ENCODE peak calls at places on chromosomes 7 and 10, in ten cellular contexts. N, R, Z, K, G, B, W, V, Q and L are unnamed samples.
A peak's percentile ranks its signal among the peaks of the same experiment; 100 is the strongest.

GRCh38 chr7:47758546-47758945 is 176.6 kb upstream of the TNS3 start:
- DNase-seq in N (no peak), R (peak; percentile 56), Z (peak; percentile 37), K (no peak), G (no peak), B (no peak), W (no peak), V (no peak), Q (peak; percentile 36), L (no peak)

GRCh38 chr7:130008941-130009847 is 42.0 kb downstream of the ZC3HC1 start:
- DNase-seq in N (no peak), R (peak; percentile 70), Z (no peak), K (peak; percentile 91), G (peak; percentile 51), B (peak; percentile 57), W (peak; percentile 58), V (peak; percentile 17), Q (peak; percentile 62), L (peak; percentile 77)

GRCh38 chr7:1978656-1979590 is 253.8 kb downstream of the MAD1L1 start:
- DNase-seq in N (no peak), R (no peak), Z (no peak), K (no peak), G (peak; percentile 19), B (no peak), W (no peak), V (peak; percentile 11), Q (no peak), L (peak; percentile 23)

GRCh38 chr7:112042631-112043030 is 163.6 kb downstream of the DOCK4 start:
- DNase-seq in N (no peak), R (no peak), Z (no peak), K (no peak), G (no peak), B (no peak), W (no peak), V (no peak), Q (no peak), L (no peak)

GRCh38 chr7:139737221-139738100 is 40.3 kb downstream of the HIPK2 start:
- DNase-seq in N (no peak), R (peak; percentile 72), Z (no peak), K (no peak), G (no peak), B (no peak), W (peak; percentile 47), V (no peak), Q (peak; percentile 45), L (no peak)

GRCh38 chr10:45353176-45353575 is 20.8 kb upstream of the ALOX5 start:
- DNase-seq in N (no peak), R (no peak), Z (no peak), K (no peak), G (no peak), B (no peak), W (no peak), V (no peak), Q (no peak), L (no peak)

GRCh38 chr7:35691827-35692307 is 3.1 kb downstream of the HERPUD2 start:
- DNase-seq in N (no peak), R (no peak), Z (no peak), K (no peak), G (no peak), B (no peak), W (peak; percentile 22), V (no peak), Q (peak; percentile 22), L (no peak)

GRCh38 chr7:128031901-128032604 is 816 bp upstream of the LRRC4 start:
- DNase-seq in N (peak; percentile 72), R (peak; percentile 81), Z (no peak), K (no peak), G (peak; percentile 59), B (no peak), W (peak; percentile 33), V (peak; percentile 56), Q (peak; percentile 96), L (peak; percentile 87)

GRCh38 chr10:58515296-58515956 is 2.8 kb downstream of the BICC1 start:
- DNase-seq in N (no peak), R (no peak), Z (no peak), K (no peak), G (no peak), B (no peak), W (no peak), V (no peak), Q (no peak), L (no peak)

GRCh38 chr10:58514102-58514472 is 1.4 kb downstream of the BICC1 start:
- DNase-seq in N (no peak), R (no peak), Z (no peak), K (no peak), G (no peak), B (no peak), W (no peak), V (no peak), Q (no peak), L (no peak)

GRCh38 chr10:58511765-58512469 is 755 bp upstream of the BICC1 start:
- DNase-seq in N (peak; percentile 63), R (peak; percentile 45), Z (peak; percentile 29), K (no peak), G (peak; percentile 43), B (peak; percentile 52), W (peak; percentile 19), V (peak; percentile 28), Q (peak; percentile 43), L (no peak)

GRCh38 chr10:58512470-58513188 is at the start of gene BICC1:
- DNase-seq in N (peak; percentile 82), R (peak; percentile 28), Z (peak; percentile 43), K (no peak), G (peak; percentile 50), B (peak; percentile 62), W (peak; percentile 33), V (peak; percentile 61), Q (peak; percentile 38), L (peak; percentile 35)

GRCh38 chr10:58513189-58514101 is 773 bp downstream of the BICC1 start:
- DNase-seq in N (peak; percentile 76), R (peak; percentile 40), Z (peak; percentile 77), K (no peak), G (peak; percentile 52), B (peak; percentile 56), W (peak; percentile 45), V (peak; percentile 73), Q (peak; percentile 84), L (peak; percentile 83)
- H3K4me3 ChIP-seq in N (peak overlapping the region; percentile 63), R (peak overlapping the region; percentile 50), Z (peak overlapping the region; percentile 76), K (no peak overlapping the region), G (peak overlapping the region; percentile 41), B (peak overlapping the region; percentile 88), W (peak overlapping the region; percentile 65), V (peak overlapping the region; percentile 80), Q (peak overlapping the region; percentile 72), L (peak overlapping the region; percentile 52)

GRCh38 chr10:86162696-86163400 is 203.7 kb downstream of the GRID1 start:
- DNase-seq in N (peak; percentile 8), R (no peak), Z (peak; percentile 15), K (no peak), G (peak; percentile 49), B (peak; percentile 17), W (no peak), V (no peak), Q (no peak), L (no peak)

GRCh38 chr10:86163522-86164215 is 202.9 kb downstream of the GRID1 start:
- DNase-seq in N (peak; percentile 17), R (no peak), Z (no peak), K (no peak), G (peak; percentile 84), B (peak; percentile 15), W (peak; percentile 20), V (no peak), Q (no peak), L (no peak)

GRCh38 chr10:86165666-86166065 is 200.9 kb downstream of the GRID1 start:
- DNase-seq in N (peak; percentile 9), R (no peak), Z (peak; percentile 9), K (no peak), G (peak; percentile 37), B (peak; percentile 7), W (no peak), V (no peak), Q (no peak), L (no peak)

GRCh38 chr10:86164216-86164774 is 202.3 kb downstream of the GRID1 start:
- DNase-seq in N (peak; percentile 6), R (no peak), Z (peak; percentile 12), K (no peak), G (peak; percentile 69), B (peak; percentile 30), W (peak; percentile 27), V (no peak), Q (no peak), L (no peak)

DNA sequence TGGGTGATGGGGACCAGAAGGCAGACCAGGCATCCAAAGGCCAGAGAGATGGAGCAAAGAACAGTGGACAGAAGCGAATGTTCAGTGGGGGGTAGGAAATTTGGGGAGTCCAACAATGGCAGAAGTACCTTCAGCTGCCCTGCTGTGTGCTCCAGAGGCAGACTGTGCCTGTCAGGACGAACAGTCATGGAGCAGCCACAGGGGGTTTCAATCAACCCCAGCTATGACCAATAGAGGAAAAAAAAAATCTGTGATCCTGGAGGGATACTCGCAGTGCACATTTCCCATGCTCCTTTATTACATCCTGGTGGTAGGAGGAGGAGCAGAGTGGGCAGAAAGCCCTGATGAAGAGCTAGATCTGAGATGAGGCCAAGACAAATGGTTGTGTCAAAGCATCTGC is 201.7 kb downstream of the GRID1 start:
- DNase-seq in N (no peak), R (no peak), Z (no peak), K (no peak), G (peak; percentile 43), B (peak; percentile 13), W (no peak), V (no peak), Q (no peak), L (no peak)
- H3K4me1 ChIP-seq in N (no peaks in the 10 kb centered on the region), R (no peaks in the 10 kb centered on the region), Z (no peaks in the 10 kb centered on the region), K (no peaks in the 10 kb centered on the region), G (no peaks in the 10 kb centered on the region), B (no peaks in the 10 kb centered on the region), W (peaks cover 11% of the 10 kb centered on the region), V (no peaks in the 10 kb centered on the region), Q (no peaks in the 10 kb centered on the region), L (no peaks in the 10 kb centered on the region)

GRCh38 chr10:99905971-99906370 is 103.8 kb downstream of the DNMBP start:
- DNase-seq in N (no peak), R (no peak), Z (no peak), K (no peak), G (no peak), B (no peak), W (no peak), V (no peak), Q (no peak), L (no peak)
- H3K27ac ChIP-seq in N (no peak overlapping the region), R (no peak overlapping the region), Z (no peak overlapping the region), K (peak overlapping the region; percentile 51), G (no peak overlapping the region), B (no peak overlapping the region), W (no peak overlapping the region), V (peak overlapping the region; percentile 61), Q (no peak overlapping the region), L (no peak overlapping the region)

DNA sequence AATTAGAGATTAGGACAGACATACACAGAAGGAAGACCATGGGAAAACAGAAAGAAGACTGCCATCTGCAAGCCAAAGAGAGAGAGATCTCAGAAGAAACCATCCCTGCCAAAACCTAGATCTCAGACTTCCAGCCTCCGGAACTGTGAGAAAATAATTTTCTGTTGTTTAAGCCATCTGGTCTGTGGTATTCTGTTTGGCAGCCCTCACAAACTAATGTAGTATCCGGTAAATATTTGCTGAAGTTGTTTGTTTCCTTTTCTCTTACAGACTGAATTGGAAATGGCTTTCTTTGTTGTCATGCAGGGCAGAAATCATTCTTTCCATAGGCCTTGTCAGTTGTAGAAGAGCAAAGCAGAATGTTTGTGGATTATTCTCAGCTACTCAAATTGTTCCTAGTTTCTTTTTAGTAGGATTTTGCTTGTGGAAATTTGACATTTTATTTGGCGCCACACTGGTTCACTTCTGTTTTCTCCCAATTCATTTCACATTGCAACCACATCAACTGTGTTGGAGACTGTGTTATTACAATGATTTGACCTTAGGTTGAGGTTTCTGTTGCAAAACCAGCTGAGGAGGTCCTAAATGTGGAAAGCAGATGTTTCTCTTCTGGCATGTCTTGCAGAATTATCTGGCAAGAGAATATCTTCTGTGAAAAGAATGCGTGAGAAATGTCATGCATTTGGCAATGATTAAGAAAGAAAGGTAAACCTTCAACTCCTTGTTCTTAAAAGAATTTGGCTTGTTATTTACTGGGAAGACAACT is 25.9 kb downstream of the ACTA2 start:
- DNase-seq in N (no peak), R (no peak), Z (no peak), K (no peak), G (no peak), B (no peak), W (no peak), V (no peak), Q (peak; percentile 96), L (no peak)
- H3K4me3 ChIP-seq in N (peak overlapping the region; percentile 9), R (no peak overlapping the region), Z (no peak overlapping the region), K (no peak overlapping the region), G (no peak overlapping the region), B (no peak overlapping the region), W (no peak overlapping the region), V (no peak overlapping the region), Q (no peak overlapping the region), L (no peak overlapping the region)